ENCODE peak calls at places on chromosomes 12 and 14, in five cellular contexts. O is GM10248, W is GM23338, D is keratinocyte, P is choroid plexus epithelial cell. Y is an unnamed sample.

GRCh38 chr12:57604454-57605307 is at the start of gene DTX3:
- DNase-seq in D (no peak), P (peak; percentile 44), W (peak; percentile 70), O (peak; percentile 77), Y (peak; percentile 81)

GRCh38 chr12:82698959-82699358 is 12.3 kb downstream of the TMTC2 start:
- DNase-seq in P (no peak), W (no peak), D (no peak), O (no peak), Y (no peak)

GRCh38 chr12:48615681-48616080 is 45.8 kb upstream of the LALBA start:
- DNase-seq in O (no peak), D (no peak), W (no peak), P (no peak), Y (no peak)

GRCh38 chr14:34199585-34199984 is 248.7 kb upstream of the EGLN3 start:
- DNase-seq in D (no peak), O (no peak), P (peak; percentile 56), W (no peak), Y (no peak)

GRCh38 chr14:105187935-105188524 is 6.9 kb upstream of the NUDT14 start:
- DNase-seq in D (no peak), P (no peak), O (no peak), W (no peak), Y (no peak)

GRCh38 chr14:38743941-38744611 is 359.0 kb downstream of the SEC23A start:
- DNase-seq in W (no peak), P (no peak), O (no peak), D (no peak), Y (no peak)

GRCh38 chr14:21723431-21724045 is 49.9 kb upstream of the OR4E1 start:
- DNase-seq in P (peak; percentile 4), W (peak; percentile 96), O (peak; percentile 12), D (no peak), Y (peak; percentile 7)

GRCh38 chr12:19744760-19745218 is 305.5 kb downstream of the AEBP2 start:
- DNase-seq in D (no peak), O (no peak), P (peak; percentile 82), W (no peak), Y (no peak)

GRCh38 chr12:60169904-60170303 is 574.1 kb downstream of the SLC16A7 start:
- DNase-seq in D (no peak), O (no peak), W (no peak), P (peak; percentile 52), Y (no peak)

GRCh38 chr12:121034906-121035305 is 4.1 kb downstream of the OASL start:
- DNase-seq in D (no peak), O (no peak), W (no peak), P (no peak), Y (no peak)

GRCh38 chr14:19823765-19824164 is 20.2 kb downstream of the OR4N2 start:
- DNase-seq in D (no peak), O (no peak), W (no peak), P (no peak), Y (no peak)

GRCh38 chr12:17459214-17459613 is 630.8 kb downstream of the RERGL start:
- DNase-seq in O (no peak), P (no peak), W (no peak), D (no peak), Y (no peak)

GRCh38 chr14:75088566-75089373 is 19.3 kb downstream of the ZC2HC1C start:
- DNase-seq in D (no peak), P (peak; percentile 80), O (peak; percentile 49), W (peak; percentile 89), Y (peak; percentile 34)

GRCh38 chr14:22521449-22522239 is 67.4 kb downstream of the DAD1 start:
- DNase-seq in O (no peak), P (no peak), D (no peak), W (no peak), Y (no peak)

GRCh38 chr14:86779416-86779815 is 1213.6 kb downstream of the GALC start:
- DNase-seq in O (no peak), W (no peak), D (no peak), P (no peak), Y (no peak)

DNA sequence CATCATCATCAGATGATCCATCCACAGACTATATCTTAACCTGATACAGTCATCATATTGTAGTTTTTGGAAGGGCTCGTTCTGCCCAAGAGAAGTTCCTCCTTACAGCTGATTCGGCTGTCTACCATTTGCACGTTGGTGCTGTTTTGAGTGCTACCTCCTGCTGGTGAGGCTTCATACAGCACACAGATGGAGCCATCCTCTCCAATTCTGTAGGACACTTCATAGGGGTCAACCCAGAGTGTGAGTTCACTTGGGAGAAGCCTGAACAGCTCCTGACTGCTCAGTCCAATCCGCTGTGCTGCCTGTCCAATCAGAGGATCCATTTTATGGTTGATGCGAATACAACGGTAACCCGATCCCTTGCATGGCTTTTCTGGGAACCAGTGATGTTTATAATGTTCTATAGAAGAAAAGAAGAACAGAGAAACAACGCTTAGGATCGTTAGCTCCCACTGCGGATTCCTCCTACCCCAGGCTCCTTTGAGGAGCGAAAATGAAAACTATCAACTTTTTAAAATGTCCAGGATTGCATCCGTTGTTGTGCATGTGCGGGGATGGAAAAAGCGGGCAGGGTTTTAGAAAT is 1.5 kb downstream of the BTG1 start:
- DNase-seq in D (peak; percentile 76), O (no peak), P (peak; percentile 99), W (peak; percentile 84), Y (peak; percentile 55)
- TF ChIP-seq CTCF in D (peak; percentile 79), O (peak; percentile 74), P (peak; percentile 91), W (peak; percentile 73), Y (peak; percentile 75)

GRCh38 chr14:94751321-94751720 is 18.6 kb downstream of the GSC start:
- DNase-seq in W (no peak), O (no peak), D (no peak), P (no peak), Y (no peak)

GRCh38 chr14:94750371-94750770 is 19.5 kb downstream of the GSC start:
- DNase-seq in W (no peak), D (no peak), P (no peak), O (no peak), Y (no peak)

GRCh38 chr14:94746131-94746530 is 23.8 kb downstream of the GSC start:
- DNase-seq in P (no peak), W (peak; percentile 4), O (no peak), D (no peak), Y (no peak)

GRCh38 chr14:94751956-94752355 is 18.0 kb downstream of the GSC start:
- DNase-seq in O (no peak), P (no peak), D (no peak), W (no peak), Y (no peak)

DNA sequence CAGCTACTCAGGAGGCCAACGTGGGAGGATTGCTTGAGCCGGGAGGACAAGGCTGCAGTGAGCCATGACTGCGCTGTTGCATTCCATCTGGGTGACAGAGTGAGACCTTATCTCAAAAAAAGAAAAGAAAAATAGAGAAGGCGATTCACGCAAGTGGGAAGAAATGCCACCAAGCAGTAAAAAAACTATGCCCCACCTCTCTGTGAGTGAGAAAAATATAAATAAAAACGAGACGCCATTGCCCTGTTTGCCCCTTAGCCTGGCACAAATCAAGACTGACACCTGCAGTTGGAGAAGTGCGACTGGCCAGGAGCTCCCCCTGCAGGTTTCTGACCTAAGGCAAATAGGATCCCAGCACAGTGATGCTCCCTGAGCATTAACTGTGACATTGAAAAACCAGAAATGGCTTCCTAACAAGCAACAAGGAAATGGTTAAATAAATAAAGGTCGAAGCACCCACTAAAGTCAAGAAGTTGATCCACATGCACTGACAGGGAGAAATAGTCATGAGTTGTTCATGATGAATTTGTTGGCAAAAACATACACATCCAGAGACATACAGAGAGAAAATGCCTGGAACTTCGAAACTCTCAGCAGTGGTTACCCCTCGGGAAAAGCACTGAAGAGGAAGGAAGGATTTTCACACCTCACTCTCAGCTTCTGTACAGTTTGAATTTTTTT is 21.1 kb downstream of the GSC start:
- DNase-seq in O (no peak), W (peak; percentile 80), D (no peak), P (peak; percentile 51), Y (peak; percentile 51)
- TF ChIP-seq CTCF in O (peak; percentile 67), W (peak; percentile 78), D (peak; percentile 47), P (peak; percentile 87), Y (peak; percentile 62)

DNA sequence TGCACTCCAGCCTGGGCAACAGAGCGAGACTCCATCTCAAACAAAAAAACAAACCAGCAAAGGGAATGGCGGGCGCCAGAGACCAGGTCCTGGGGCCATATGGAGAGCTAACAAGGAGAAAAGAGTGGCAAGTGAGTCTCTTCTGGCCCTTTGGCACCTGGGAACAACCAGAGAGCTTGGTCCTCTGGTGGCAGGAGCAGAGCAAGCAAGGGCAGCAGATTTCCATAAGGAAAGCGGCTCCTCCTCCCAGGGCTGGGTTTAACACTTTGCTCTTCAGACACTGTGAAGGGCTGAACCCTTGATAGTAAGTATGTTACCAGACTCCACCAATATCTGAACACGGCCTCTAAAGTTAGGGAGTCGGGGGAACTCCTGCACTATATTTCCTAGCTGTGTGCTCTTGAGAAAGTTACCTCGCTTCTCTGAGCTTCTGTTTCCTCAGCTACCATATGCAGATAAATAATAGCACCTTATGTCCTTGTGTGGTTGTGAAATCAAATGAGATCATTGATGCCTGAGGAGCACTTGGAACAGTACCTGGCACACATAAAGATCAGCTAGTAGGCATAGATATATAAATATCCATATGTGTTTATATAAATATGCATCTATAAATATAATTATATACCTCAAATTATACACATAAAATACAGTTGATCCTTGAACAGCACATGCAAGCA is 33.4 kb upstream of the PLEKHG6 start:
- DNase-seq in D (no peak), O (peak; percentile 6), P (no peak), W (peak; percentile 58), Y (no peak)
- TF ChIP-seq CTCF in D (no peak), O (no peak), P (no peak), W (peak; percentile 36), Y (no peak)

GRCh38 chr12:92943482-92944250 is 14.6 kb upstream of the EEA1 start:
- DNase-seq in W (peak; percentile 50), D (no peak), O (no peak), P (peak; percentile 82), Y (no peak)
- TF ChIP-seq CTCF in W (peak; percentile 44), D (no peak), O (peak; percentile 6), P (peak; percentile 40), Y (peak; percentile 24)

GRCh38 chr12:77999074-77999715 is 168.5 kb downstream of the NAV3 start:
- DNase-seq in P (no peak), W (no peak), D (no peak), O (peak; percentile 37), Y (peak; percentile 9)

GRCh38 chr12:78007173-78007572 is 176.5 kb downstream of the NAV3 start:
- DNase-seq in W (no peak), D (no peak), P (no peak), O (no peak), Y (no peak)

GRCh38 chr12:78004451-78005093 is 173.9 kb downstream of the NAV3 start:
- DNase-seq in W (no peak), O (no peak), P (no peak), D (no peak), Y (no peak)

GRCh38 chr12:78005094-78005492 is 174.4 kb downstream of the NAV3 start:
- DNase-seq in O (no peak), D (no peak), W (no peak), P (no peak), Y (no peak)

GRCh38 chr12:78002878-78003277 is 172.2 kb downstream of the NAV3 start:
- DNase-seq in D (no peak), W (no peak), P (peak; percentile 74), O (no peak), Y (no peak)
- TF ChIP-seq CTCF in D (no peak), W (no peak), P (peak; percentile 35), O (no peak), Y (peak; percentile 9)

Y was measured in GM13977.